ENCODE peak calls at places on chromosomes 5 and 9, in four cellular contexts. A is MM.1S, U is hepatocyte, I is mesendoderm. M is an unnamed sample.
A peak's percentile ranks its signal among the peaks of the same experiment; 100 is the strongest.

GRCh38 chr5:6180231-6180872 is 198.0 kb downstream of the MED10 start:
- DNase-seq in A (no peak), U (no peak), I (no peak), M (no peak)

GRCh38 chr9:93117924-93118862 is 15.9 kb downstream of the NINJ1 start:
- DNase-seq in A (no peak), U (no peak), I (no peak), M (no peak)

GRCh38 chr9:126474786-126475485 is 138.8 kb upstream of the LMX1B start:
- DNase-seq in A (no peak), U (no peak), I (no peak), M (no peak)

GRCh38 chr9:91802391-91802790 is 147.6 kb downstream of the ROR2 start:
- DNase-seq in A (no peak), U (no peak), I (no peak), M (no peak)

GRCh38 chr5:138873096-138873885 is 1.8 kb downstream of the LRRTM2 start:
- DNase-seq in A (no peak), U (no peak), I (no peak), M (no peak)

GRCh38 chr9:133959171-133959570 is 33.0 kb downstream of the VAV2 start:
- DNase-seq in A (no peak), U (no peak), I (no peak), M (no peak)

GRCh38 chr9:83646500-83647239 is 23.7 kb downstream of the IDNK start:
- DNase-seq in A (no peak), U (no peak), I (peak; percentile 69), M (no peak)

GRCh38 chr9:109087795-109088194 is 32.0 kb downstream of the TMEM245 start:
- DNase-seq in A (no peak), U (no peak), I (no peak), M (no peak)

GRCh38 chr9:80146466-80146865 is 574.7 kb downstream of the TLE4 start:
- DNase-seq in A (no peak), U (no peak), I (peak; percentile 65), M (no peak)

GRCh38 chr5:16727937-16728336 is 111.1 kb upstream of the RETREG1 start:
- DNase-seq in A (no peak), U (no peak), I (no peak), M (no peak)

GRCh38 chr5:178113141-178113787 is at the start of gene N4BP3:
- DNase-seq in A (peak; percentile 68), U (peak; percentile 91), I (peak; percentile 91), M (no peak)

GRCh38 chr5:154345255-154345952 is 100.4 kb upstream of the SAP30L start:
- DNase-seq in A (no peak), U (no peak), I (no peak), M (no peak)

GRCh38 chr5:180791611-180792213 is 10.9 kb downstream of the MGAT1 start:
- DNase-seq in A (no peak), U (no peak), I (no peak), M (no peak)

GRCh38 chr5:158840193-158840592 is 259.5 kb downstream of the EBF1 start:
- DNase-seq in A (no peak), U (no peak), I (no peak), M (no peak)

GRCh38 chr5:52878671-52879070 is 91.0 kb downstream of the ITGA1 start:
- DNase-seq in A (no peak), U (no peak), I (no peak), M (no peak)

GRCh38 chr9:20043035-20043434 is 254.2 kb upstream of the SLC24A2 start:
- DNase-seq in A (peak; percentile 15), U (no peak), I (no peak), M (no peak)

GRCh38 chr5:172414618-172415599 is 39.4 kb downstream of the SH3PXD2B start:
- DNase-seq in A (no peak), U (peak; percentile 41), I (no peak), M (no peak)

GRCh38 chr9:78782234-78782633 is 485.3 kb downstream of the PSAT1 start:
- DNase-seq in A (no peak), U (no peak), I (no peak), M (no peak)

GRCh38 chr9:135010921-135011320 is 76.5 kb upstream of the OLFM1 start:
- DNase-seq in A (no peak), U (no peak), I (no peak), M (no peak)

GRCh38 chr5:21195145-21195544 is 1207.1 kb upstream of the CDH18 start:
- DNase-seq in A (no peak), U (no peak), I (no peak), M (no peak)

GRCh38 chr5:7317751-7318150 is 78.2 kb upstream of the ADCY2 start:
- DNase-seq in A (no peak), U (no peak), I (no peak), M (no peak)

GRCh38 chr5:55577353-55578060 is 42.7 kb upstream of the PLPP1 start:
- DNase-seq in A (no peak), U (no peak), I (no peak), M (no peak)

GRCh38 chr5:95858023-95858461 is 35.5 kb upstream of the GLRX start:
- DNase-seq in A (no peak), U (peak; percentile 61), I (no peak), M (no peak)

GRCh38 chr9:115462623-115463022 is 344.7 kb upstream of the TNC start:
- DNase-seq in A (no peak), U (no peak), I (peak; percentile 58), M (no peak)

DNA sequence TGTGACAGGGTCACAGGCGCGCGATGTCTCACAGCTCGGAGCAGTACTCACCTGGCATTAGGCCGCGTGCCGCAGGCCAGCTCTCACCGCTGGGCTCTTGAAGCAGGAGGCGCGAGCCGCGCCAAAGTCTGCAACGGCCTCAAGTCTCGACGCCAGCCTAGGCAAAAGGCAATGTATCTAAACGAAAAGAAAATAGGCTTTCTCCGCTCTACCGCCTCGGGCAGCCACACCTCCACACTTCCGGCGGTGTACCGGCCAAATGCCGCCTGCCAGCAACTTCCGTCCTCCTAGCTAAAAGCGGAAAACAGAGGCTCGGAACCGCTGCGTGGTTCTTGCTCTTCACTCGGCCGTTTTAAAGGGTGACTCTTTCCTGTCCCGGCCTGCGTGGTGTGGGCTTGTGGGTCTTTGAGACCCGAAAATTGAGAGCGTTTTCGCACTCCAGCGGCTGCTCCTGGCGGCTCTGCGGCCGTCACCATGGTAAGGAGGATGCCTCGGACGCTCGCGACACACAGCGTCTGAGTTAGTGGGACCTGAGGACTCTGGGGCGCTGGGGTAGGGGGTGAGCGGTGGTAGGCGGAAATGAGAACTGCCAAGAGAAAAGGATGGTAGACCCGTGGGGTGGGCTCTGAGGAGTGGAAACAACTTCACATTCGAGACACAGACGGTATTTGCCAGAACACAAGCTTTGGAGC is at the start of the genes GFM2 and NSA2:
- DNase-seq in A (peak; percentile 93), U (peak; percentile 95), I (peak; percentile 98), M (peak; percentile 98)
- H3K27ac ChIP-seq in A (peak within 1 kb of the TSS; percentile 50), U (peak within 1 kb of the TSS; percentile 96), I (peak within 1 kb of the TSS; percentile 26), M (peak within 1 kb of the TSS; percentile 61)

GRCh38 chr9:68861436-68861835 is 152.5 kb downstream of the PRKACG start:
- DNase-seq in A (no peak), U (no peak), I (no peak), M (no peak)

DNA sequence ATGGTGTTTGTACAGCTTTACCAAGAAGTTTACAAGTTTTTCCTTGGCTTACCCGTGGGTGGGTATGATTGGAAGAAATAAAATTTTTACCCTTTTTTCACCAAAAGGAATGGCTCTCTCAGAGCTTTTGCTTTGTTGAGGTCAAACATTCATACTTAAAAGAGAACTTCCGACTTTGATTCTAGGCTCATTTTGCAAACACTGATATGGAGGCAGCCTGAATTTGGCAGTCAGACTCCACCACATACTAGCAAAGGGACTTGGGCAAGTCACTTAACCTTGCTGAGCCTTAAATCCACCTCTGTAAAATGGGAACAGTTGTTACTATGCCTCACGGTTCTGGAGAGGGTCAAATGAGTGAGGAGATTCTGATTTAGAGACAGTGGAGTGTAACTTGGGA is 153.5 kb downstream of the PRKACG start:
- DNase-seq in A (no peak), U (no peak), I (no peak), M (no peak)
- H3K27me3 ChIP-seq in A (no peaks in the 10 kb centered on the region), U (no peaks in the 10 kb centered on the region), I (no peaks in the 10 kb centered on the region), M (no peaks in the 10 kb centered on the region)

DNA sequence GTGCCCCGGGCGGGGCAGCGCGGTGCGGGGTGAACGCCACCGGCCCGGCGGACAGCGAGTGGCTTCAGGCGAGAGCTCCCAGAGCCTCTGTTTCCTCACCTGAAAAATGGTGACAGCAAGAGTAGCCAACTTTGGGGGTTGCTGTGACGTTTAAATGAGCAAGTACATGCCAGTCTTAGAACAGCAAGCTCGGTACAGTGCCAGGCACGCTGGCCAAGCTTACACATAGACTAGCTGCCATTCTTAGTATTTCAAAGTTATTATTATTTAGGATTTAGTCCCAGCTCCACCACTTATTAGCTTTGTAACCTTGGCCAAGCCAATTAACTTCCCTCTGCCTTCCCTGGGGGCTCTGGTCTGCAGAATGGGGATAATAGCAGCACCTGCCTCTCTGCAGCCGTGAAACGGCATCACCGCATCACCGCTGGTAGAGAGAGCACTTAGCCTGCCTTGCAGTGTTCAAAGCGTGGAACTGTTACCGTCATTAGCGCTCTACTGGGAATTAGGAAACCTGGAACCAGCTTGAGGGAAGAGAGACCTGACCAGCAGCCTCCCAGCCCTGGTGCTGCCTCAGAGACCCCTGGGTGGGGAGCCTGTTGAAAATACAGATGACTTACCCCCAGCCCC is at the start of gene C9orf50:
- DNase-seq in A (no peak), U (no peak), I (no peak), M (no peak)
- H3K27ac ChIP-seq in A (no peak within 1 kb of the TSS), U (peak within 1 kb of the TSS; percentile 58), I (no peak within 1 kb of the TSS), M (no peak within 1 kb of the TSS)

DNA sequence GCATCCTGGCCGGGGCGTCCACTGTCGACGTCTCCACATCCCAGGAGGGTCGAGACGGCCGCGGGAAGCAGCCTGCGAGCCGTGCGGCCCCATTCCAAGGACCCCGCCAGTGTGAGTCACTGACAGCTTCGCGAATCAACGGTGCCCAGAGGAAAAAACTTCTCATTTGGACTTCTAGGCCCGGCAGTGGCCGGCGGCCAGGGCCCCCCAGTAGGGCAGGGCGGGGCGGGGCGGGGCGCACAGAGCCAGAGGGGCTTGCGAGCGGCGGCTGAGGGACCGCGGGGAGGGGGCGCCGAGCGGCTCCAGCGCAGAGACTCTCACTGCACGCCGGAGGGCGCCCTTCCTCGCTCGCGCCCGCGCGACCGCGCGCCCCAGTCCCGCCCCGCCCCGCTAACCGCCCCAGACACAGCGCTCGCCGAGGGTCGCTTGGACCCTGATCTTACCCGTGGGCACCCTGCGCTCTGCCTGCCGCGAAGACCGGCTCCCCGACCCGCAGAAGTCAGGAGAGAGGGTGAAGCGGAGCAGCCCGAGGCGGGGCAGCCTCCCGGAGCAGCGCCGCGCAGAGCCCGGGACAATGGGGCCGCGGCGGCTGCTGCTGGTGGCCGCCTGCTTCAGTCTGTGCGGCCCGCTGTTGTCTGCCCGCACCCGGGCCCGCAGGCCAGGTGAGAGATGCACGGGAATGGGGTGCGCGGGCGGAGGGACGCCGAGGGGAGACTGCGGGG is at the start of gene F2R:
- DNase-seq in A (peak; percentile 60), U (peak; percentile 83), I (peak; percentile 85), M (no peak)
- H3K27me3 ChIP-seq in A (peaks cover 14% of the 10 kb centered on the region), U (peaks cover 8% of the 10 kb centered on the region), I (no peaks in the 10 kb centered on the region), M (no peaks in the 10 kb centered on the region)

GRCh38 chr9:136741885-136742568 is 713 bp downstream of the LCN10 start:
- DNase-seq in A (no peak), U (no peak), I (no peak), M (no peak)
- H3K27ac ChIP-seq in A (no peak overlapping the region), U (no peak overlapping the region), I (no peak overlapping the region), M (no peak overlapping the region)

M was measured in Karpas-422.